ENCODE peak calls at places on chromosomes 2 and 18, in eight cellular contexts. W is CD8-positive, alpha-beta T cell; B is naive thymus-derived CD4-positive, alpha-beta T cell; U is cardiac fibroblast; H is dorsolateral prefrontal cortex; A is heart right ventricle; K is AG10803; X is bronchial epithelial cell. O is an unnamed sample.

GRCh38 chr2:16314691-16315457 is 350.8 kb downstream of the CYRIA start:
- DNase-seq in W (no peak), B (no peak), U (no peak), H (no peak), A (no peak), K (no peak), X (no peak), O (no peak)

GRCh38 chr18:8745355-8746014 is 40.1 kb downstream of the MTCL1 start:
- DNase-seq in W (no peak), B (no peak), U (no peak), H (no peak), A (no peak), K (peak; percentile 91), X (no peak), O (no peak)

GRCh38 chr2:98474979-98475632 is 30.4 kb downstream of the INPP4A start:
- DNase-seq in W (no peak), B (no peak), U (no peak), H (no peak), A (no peak), K (no peak), X (no peak), O (no peak)

GRCh38 chr2:172293952-172294351 is 133.4 kb upstream of the ITGA6 start:
- DNase-seq in W (no peak), B (no peak), U (peak; percentile 80), H (no peak), A (no peak), K (peak; percentile 40), X (peak; percentile 53), O (no peak)

GRCh38 chr2:229882583-229882982 is 39.2 kb downstream of the TRIP12 start:
- DNase-seq in W (no peak), B (no peak), U (no peak), H (no peak), A (no peak), K (no peak), X (no peak), O (no peak)

GRCh38 chr2:127634626-127635379 is 11.2 kb upstream of the GPR17 start:
- DNase-seq in W (no peak), B (no peak), U (no peak), H (no peak), A (no peak), K (no peak), X (no peak), O (no peak)

GRCh38 chr2:26988165-26988879 is 17.9 kb downstream of the MAPRE3 start:
- DNase-seq in W (no peak), B (no peak), U (peak; percentile 83), H (no peak), A (no peak), K (peak; percentile 67), X (peak; percentile 40), O (peak; percentile 59)

GRCh38 chr2:230928701-230929380 is 3.8 kb upstream of the GPR55 start:
- DNase-seq in W (no peak), B (no peak), U (no peak), H (peak; percentile 20), A (no peak), K (no peak), X (no peak), O (no peak)

GRCh38 chr2:141923657-141924056 is 207.2 kb downstream of the LRP1B start:
- DNase-seq in W (no peak), B (no peak), U (no peak), H (no peak), A (no peak), K (peak; percentile 66), X (peak; percentile 78), O (peak; percentile 28)

GRCh38 chr2:79946046-79946445 is 358.5 kb downstream of the LRRTM1 start:
- DNase-seq in W (no peak), B (no peak), U (no peak), H (no peak), A (peak; percentile 8), K (no peak), X (no peak), O (no peak)

DNA sequence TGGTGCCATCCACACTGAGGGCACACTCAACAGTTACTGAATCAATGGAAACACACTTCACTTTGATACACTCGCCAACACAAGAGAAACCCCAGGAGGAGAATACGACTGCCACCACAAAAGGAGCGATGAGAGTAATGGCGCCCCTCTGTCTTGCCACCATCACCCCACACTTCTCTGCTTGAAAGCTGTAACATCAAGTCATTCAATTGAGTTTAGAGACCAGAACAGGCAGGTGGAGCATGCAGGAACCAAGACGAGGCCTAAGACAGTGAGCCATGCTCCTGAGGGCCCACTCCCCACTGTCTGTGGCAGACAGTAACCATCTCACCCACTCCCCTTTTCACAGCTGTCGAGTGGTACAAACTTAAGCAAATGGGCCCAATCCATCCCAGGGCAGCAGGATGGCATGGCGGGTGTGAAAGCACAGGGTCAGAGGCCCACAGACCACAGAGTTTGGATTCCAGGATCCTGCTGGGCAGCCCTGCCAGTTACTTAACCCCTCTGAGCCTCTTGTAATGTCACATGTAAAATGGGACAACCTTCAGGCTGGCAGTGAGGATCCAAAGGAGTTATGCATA is 101.9 kb downstream of the TNS1 start:
- DNase-seq in W (no peak), B (no peak), U (no peak), H (no peak), A (no peak), K (no peak), X (no peak), O (no peak)
- H3K4me3 ChIP-seq in W (no peak overlapping the region), B (no peak overlapping the region), U (no peak overlapping the region), H (no peak overlapping the region), A (no peak overlapping the region), K (no peak overlapping the region), X (no peak overlapping the region), O (no peak overlapping the region)

DNA sequence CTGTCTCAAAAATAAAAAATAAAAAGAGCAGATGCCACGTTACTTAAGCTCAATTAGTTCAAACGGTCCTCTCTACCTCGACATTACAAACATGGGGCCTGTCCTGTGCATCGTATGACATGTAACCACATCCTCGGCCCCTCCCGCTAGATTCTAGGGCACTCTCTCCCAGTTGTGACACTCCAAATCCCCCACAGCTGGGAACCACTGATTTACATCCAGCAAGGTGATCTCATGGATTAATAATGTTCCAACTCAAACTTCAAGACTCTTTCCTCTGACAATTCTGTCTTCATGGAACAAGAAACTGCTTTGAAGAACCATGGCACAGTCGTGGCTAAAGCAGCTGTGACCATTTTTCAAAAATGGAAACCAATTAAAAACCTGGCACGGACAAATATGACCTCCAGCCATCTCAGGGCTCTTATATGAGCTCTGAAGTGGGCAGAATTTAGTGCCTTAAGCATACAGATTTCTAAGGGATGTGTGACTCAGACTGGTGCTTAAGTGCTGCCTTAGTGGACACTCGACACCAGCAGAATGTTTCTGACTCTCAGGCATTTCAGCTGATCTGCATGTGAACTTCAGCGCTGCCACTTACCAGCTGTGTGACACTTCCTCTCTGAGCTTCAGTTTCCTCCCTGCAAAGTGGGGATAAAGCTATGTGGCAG is 31.7 kb upstream of the ASAP2 start:
- DNase-seq in W (no peak), B (no peak), U (peak; percentile 55), H (no peak), A (no peak), K (peak; percentile 81), X (peak; percentile 85), O (peak; percentile 84)
- H3K4me3 ChIP-seq in W (no peak overlapping the region), B (no peak overlapping the region), U (no peak overlapping the region), H (no peak overlapping the region), A (no peak overlapping the region), K (no peak overlapping the region), X (no peak overlapping the region), O (no peak overlapping the region)

GRCh38 chr18:34511435-34511834 is 198.7 kb upstream of the DTNA start:
- DNase-seq in W (no peak), B (no peak), U (no peak), H (no peak), A (no peak), K (no peak), X (no peak), O (no peak)
- H3K4me3 ChIP-seq in W (no peak overlapping the region), B (no peak overlapping the region), U (no peak overlapping the region), H (no peak overlapping the region), A (no peak overlapping the region), K (no peak overlapping the region), X (no peak overlapping the region), O (no peak overlapping the region)

GRCh38 chr18:76619342-76620315 is 124.6 kb upstream of the ZNF516 start:
- DNase-seq in W (no peak), B (no peak), U (peak; percentile 78), H (no peak), A (peak; percentile 83), K (peak; percentile 49), X (peak; percentile 95), O (peak; percentile 47)

GRCh38 chr18:76618721-76619120 is 123.7 kb upstream of the ZNF516 start:
- DNase-seq in W (no peak), B (no peak), U (no peak), H (no peak), A (no peak), K (no peak), X (no peak), O (no peak)

GRCh38 chr18:76621184-76621583 is 126.1 kb upstream of the ZNF516 start:
- DNase-seq in W (no peak), B (no peak), U (no peak), H (no peak), A (no peak), K (peak; percentile 11), X (peak; percentile 55), O (no peak)

GRCh38 chr18:76620326-76620813 is 125.3 kb upstream of the ZNF516 start:
- DNase-seq in W (no peak), B (peak; percentile 2), U (peak; percentile 82), H (peak; percentile 55), A (peak; percentile 69), K (peak; percentile 74), X (peak; percentile 66), O (peak; percentile 70)

GRCh38 chr18:76621782-76622495 is 126.9 kb upstream of the ZNF516 start:
- DNase-seq in W (no peak), B (no peak), U (peak; percentile 75), H (no peak), A (no peak), K (peak; percentile 39), X (peak; percentile 82), O (peak; percentile 31)
- H3K4me3 ChIP-seq in W (no peak overlapping the region), B (no peak overlapping the region), U (no peak overlapping the region), H (peak overlapping the region; percentile 65), A (no peak overlapping the region), K (no peak overlapping the region), X (peak overlapping the region; percentile 26), O (no peak overlapping the region)

GRCh38 chr18:35938158-35938557 is 34.3 kb upstream of the RMP24 start:
- DNase-seq in W (no peak), B (no peak), U (peak; percentile 18), H (no peak), A (no peak), K (no peak), X (peak; percentile 71), O (no peak)
- H3K4me3 ChIP-seq in W (no peak overlapping the region), B (no peak overlapping the region), U (no peak overlapping the region), H (no peak overlapping the region), A (no peak overlapping the region), K (no peak overlapping the region), X (no peak overlapping the region), O (no peak overlapping the region)

DNA sequence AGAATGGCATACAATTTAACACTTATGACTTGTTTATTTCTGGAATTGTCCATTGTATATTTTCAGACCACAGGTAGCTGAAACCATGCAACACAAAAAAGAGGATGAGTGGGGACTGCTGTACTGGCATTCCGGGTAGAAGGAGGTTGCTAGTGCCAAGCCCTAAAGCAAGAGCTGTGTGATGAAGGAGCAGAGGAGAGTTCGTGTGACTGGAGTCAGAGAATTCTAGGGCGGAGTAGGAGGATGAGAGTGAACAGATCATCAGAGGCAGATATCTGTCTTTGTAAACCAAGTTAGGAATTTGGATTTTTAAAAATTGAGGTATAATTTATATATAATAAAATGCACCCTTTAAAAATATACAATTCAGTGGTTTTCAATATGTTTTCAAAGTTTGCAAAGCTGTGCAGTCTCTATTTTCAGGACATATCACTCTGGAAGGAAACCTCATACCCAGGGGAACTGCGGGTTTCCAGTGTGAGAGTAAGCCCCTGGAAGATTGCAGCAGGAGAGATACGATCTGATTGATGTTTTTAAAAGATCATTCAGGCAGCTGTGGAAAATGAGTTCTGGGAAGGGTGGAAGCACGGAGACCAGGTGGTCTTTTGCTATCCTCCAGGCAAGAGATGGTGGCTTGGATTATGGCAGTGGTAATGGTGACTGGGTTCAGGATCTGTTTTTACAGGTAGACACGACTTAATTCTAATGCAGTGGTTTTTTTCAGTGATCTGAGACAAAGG is 36.4 kb downstream of the TAF1B start:
- DNase-seq in W (no peak), B (no peak), U (no peak), H (no peak), A (no peak), K (no peak), X (no peak), O (no peak)
- H3K4me3 ChIP-seq in W (no peak overlapping the region), B (no peak overlapping the region), U (no peak overlapping the region), H (no peak overlapping the region), A (no peak overlapping the region), K (no peak overlapping the region), X (no peak overlapping the region), O (no peak overlapping the region)